ENCODE peak calls at places on chromosomes 5 and 9, in six cellular contexts. P is IMR-90, Y is mucosa of gallbladder, A is posterior vena cava, I is ELR, C is nephron progenitor cell. Z is an unnamed sample.

GRCh38 chr5:1783214-1783551 is 16.5 kb downstream of the MRPL36 start:
- DNase-seq in P (no peak), Y (no peak), A (peak), I (no peak), C (peak), Z (no peak)

GRCh38 chr5:172288465-172288864 is 4.9 kb upstream of the UBTD2 start:
- DNase-seq in P (no peak), Y (no peak), A (no peak), I (no peak), C (no peak), Z (no peak)

GRCh38 chr5:157592594-157592993 is 17.0 kb upstream of the ADAM19 start:
- DNase-seq in P (no peak), Y (no peak), A (no peak), I (no peak), C (no peak), Z (no peak)

GRCh38 chr9:95645579-95645978 is 128.8 kb upstream of the PTCH1 start:
- DNase-seq in P (no peak), Y (no peak), A (no peak), I (no peak), C (no peak), Z (no peak)

GRCh38 chr9:107484117-107484723 is 5.3 kb downstream of the KLF4 start:
- DNase-seq in P (peak), Y (peak), A (no peak), I (peak), C (no peak), Z (no peak)

GRCh38 chr5:109455598-109456096 is 45.9 kb upstream of the PJA2 start:
- DNase-seq in P (peak), Y (peak), A (no peak), I (peak), C (no peak), Z (no peak)

GRCh38 chr5:157659886-157660660 is 7.8 kb upstream of the SOX30 start:
- DNase-seq in P (no peak), Y (no peak), A (no peak), I (no peak), C (no peak), Z (no peak)

GRCh38 chr5:62608529-62609511 is 30.2 kb downstream of the LRRC70 start:
- DNase-seq in P (no peak), Y (no peak), A (no peak), I (no peak), C (no peak), Z (no peak)

GRCh38 chr5:118224546-118224945 is 763.8 kb downstream of the DTWD2 start:
- DNase-seq in P (peak), Y (no peak), A (no peak), I (peak), C (no peak), Z (no peak)